ENCODE peak calls at places on chromosomes 13 and 19, in seven cellular contexts. One of them, this sample, is unnamed.

GRCh38 chr19:3655402-3656072 is 28.9 kb upstream of the CACTIN start:
- DNase-seq in ascending aorta: no peak
- DNase-seq in H9: no peak
- DNase-seq in hepatocyte: peak; percentile 76
- DNase-seq in spleen: no peak
- DNase-seq in NCI-H1436 treated with DMSO at 0.1 percent for 48 hours: no peak
- DNase-seq in mucosa of gallbladder: no peak
- DNase-seq in this sample: no peak

GRCh38 chr19:13995878-13996765 is 10.0 kb downstream of the RFX1 start:
- DNase-seq in NCI-H1436 treated with DMSO at 0.1 percent for 48 hours: no peak
- DNase-seq in hepatocyte: no peak
- DNase-seq in ascending aorta: no peak
- DNase-seq in mucosa of gallbladder: no peak
- DNase-seq in spleen: peak; percentile 54
- DNase-seq in H9: no peak
- DNase-seq in this sample: no peak

GRCh38 chr13:48797761-48798160 is 144.0 kb downstream of the CYSLTR2 start:
- DNase-seq in mucosa of gallbladder: no peak
- DNase-seq in spleen: no peak
- DNase-seq in H9: no peak
- DNase-seq in ascending aorta: no peak
- DNase-seq in hepatocyte: no peak
- DNase-seq in NCI-H1436 treated with DMSO at 0.1 percent for 48 hours: no peak
- DNase-seq in this sample: no peak

GRCh38 chr19:38617764-38618589 is at the start of gene MAP4K1:
- DNase-seq in mucosa of gallbladder: no peak
- DNase-seq in hepatocyte: no peak
- DNase-seq in ascending aorta: no peak
- DNase-seq in H9: no peak
- DNase-seq in NCI-H1436 treated with DMSO at 0.1 percent for 48 hours: peak; percentile 70
- DNase-seq in spleen: peak; percentile 98
- DNase-seq in this sample: no peak

GRCh38 chr13:79566118-79566517 is 85.2 kb downstream of the NDFIP2 start:
- DNase-seq in mucosa of gallbladder: no peak
- DNase-seq in H9: no peak
- DNase-seq in NCI-H1436 treated with DMSO at 0.1 percent for 48 hours: no peak
- DNase-seq in ascending aorta: no peak
- DNase-seq in spleen: no peak
- DNase-seq in hepatocyte: no peak
- DNase-seq in this sample: no peak

GRCh38 chr19:751501-752341 is 809 bp downstream of the MISP start:
- DNase-seq in spleen: no peak
- DNase-seq in hepatocyte: peak; percentile 89
- DNase-seq in NCI-H1436 treated with DMSO at 0.1 percent for 48 hours: no peak
- DNase-seq in ascending aorta: no peak
- DNase-seq in mucosa of gallbladder: peak; percentile 44
- DNase-seq in H9: peak; percentile 31
- DNase-seq in this sample: no peak

GRCh38 chr19:10724573-10725071 is 6.7 kb downstream of the DNM2 start:
- DNase-seq in mucosa of gallbladder: no peak
- DNase-seq in spleen: no peak
- DNase-seq in ascending aorta: no peak
- DNase-seq in NCI-H1436 treated with DMSO at 0.1 percent for 48 hours: no peak
- DNase-seq in H9: no peak
- DNase-seq in hepatocyte: no peak
- DNase-seq in this sample: no peak

GRCh38 chr19:30367001-30367400 is 5.2 kb upstream of the ZNF536 start:
- DNase-seq in H9: no peak
- DNase-seq in spleen: no peak
- DNase-seq in NCI-H1436 treated with DMSO at 0.1 percent for 48 hours: no peak
- DNase-seq in mucosa of gallbladder: no peak
- DNase-seq in hepatocyte: no peak
- DNase-seq in ascending aorta: no peak
- DNase-seq in this sample: no peak

GRCh38 chr19:13978721-13979191 is 26.4 kb downstream of the DCAF15 start:
- DNase-seq in mucosa of gallbladder: no peak
- DNase-seq in hepatocyte: peak; percentile 46
- DNase-seq in spleen: no peak
- DNase-seq in ascending aorta: no peak
- DNase-seq in H9: no peak
- DNase-seq in NCI-H1436 treated with DMSO at 0.1 percent for 48 hours: no peak
- DNase-seq in this sample: no peak

GRCh38 chr19:45645068-45645630 is 6.0 kb upstream of the EML2 start:
- DNase-seq in ascending aorta: no peak
- DNase-seq in spleen: no peak
- DNase-seq in mucosa of gallbladder: no peak
- DNase-seq in H9: no peak
- DNase-seq in hepatocyte: no peak
- DNase-seq in NCI-H1436 treated with DMSO at 0.1 percent for 48 hours: no peak
- DNase-seq in this sample: no peak

GRCh38 chr19:51157265-51157664 is 15.2 kb downstream of the SIGLEC7 start:
- DNase-seq in mucosa of gallbladder: no peak
- DNase-seq in NCI-H1436 treated with DMSO at 0.1 percent for 48 hours: no peak
- DNase-seq in H9: no peak
- DNase-seq in ascending aorta: no peak
- DNase-seq in spleen: no peak
- DNase-seq in hepatocyte: no peak
- DNase-seq in this sample: no peak

GRCh38 chr13:44734204-44734707 is 158.1 kb upstream of the TSC22D1 start:
- DNase-seq in H9: no peak
- DNase-seq in spleen: no peak
- DNase-seq in hepatocyte: peak; percentile 36
- DNase-seq in mucosa of gallbladder: no peak
- DNase-seq in ascending aorta: no peak
- DNase-seq in NCI-H1436 treated with DMSO at 0.1 percent for 48 hours: no peak
- DNase-seq in this sample: no peak

GRCh38 chr19:17779281-17779930 is 15.5 kb upstream of the B3GNT3 start:
- DNase-seq in H9: peak; percentile 93
- DNase-seq in hepatocyte: peak; percentile 34
- DNase-seq in spleen: peak; percentile 87
- DNase-seq in mucosa of gallbladder: peak; percentile 59
- DNase-seq in NCI-H1436 treated with DMSO at 0.1 percent for 48 hours: no peak
- DNase-seq in ascending aorta: no peak
- DNase-seq in this sample: peak; percentile 94

GRCh38 chr13:25207291-25207690 is 35.2 kb upstream of the AMER2 start:
- DNase-seq in H9: no peak
- DNase-seq in ascending aorta: no peak
- DNase-seq in hepatocyte: no peak
- DNase-seq in mucosa of gallbladder: no peak
- DNase-seq in spleen: no peak
- DNase-seq in NCI-H1436 treated with DMSO at 0.1 percent for 48 hours: no peak
- DNase-seq in this sample: no peak

GRCh38 chr13:87656311-87656710 is 14.9 kb upstream of the SLITRK5 start:
- DNase-seq in H9: no peak
- DNase-seq in spleen: no peak
- DNase-seq in NCI-H1436 treated with DMSO at 0.1 percent for 48 hours: no peak
- DNase-seq in mucosa of gallbladder: no peak
- DNase-seq in ascending aorta: no peak
- DNase-seq in hepatocyte: no peak
- DNase-seq in this sample: no peak

GRCh38 chr13:111514646-111515617 is 194.5 kb downstream of the TEX29 start:
- DNase-seq in spleen: peak; percentile 53
- DNase-seq in NCI-H1436 treated with DMSO at 0.1 percent for 48 hours: no peak
- DNase-seq in ascending aorta: no peak
- DNase-seq in H9: no peak
- DNase-seq in mucosa of gallbladder: no peak
- DNase-seq in hepatocyte: no peak
- DNase-seq in this sample: no peak

GRCh38 chr13:30061217-30061616 is 210.8 kb upstream of the UBL3 start:
- DNase-seq in mucosa of gallbladder: no peak
- DNase-seq in NCI-H1436 treated with DMSO at 0.1 percent for 48 hours: no peak
- DNase-seq in H9: no peak
- DNase-seq in spleen: no peak
- DNase-seq in ascending aorta: no peak
- DNase-seq in hepatocyte: no peak
- DNase-seq in this sample: no peak

GRCh38 chr13:110023729-110024645 is 237.6 kb upstream of the IRS2 start:
- DNase-seq in mucosa of gallbladder: no peak
- DNase-seq in hepatocyte: peak; percentile 65
- DNase-seq in NCI-H1436 treated with DMSO at 0.1 percent for 48 hours: peak; percentile 42
- DNase-seq in H9: no peak
- DNase-seq in spleen: no peak
- DNase-seq in ascending aorta: peak; percentile 30
- DNase-seq in this sample: no peak

GRCh38 chr19:18494267-18494607 is 27.6 kb downstream of the ELL start:
- DNase-seq in mucosa of gallbladder: no peak
- DNase-seq in hepatocyte: no peak
- DNase-seq in NCI-H1436 treated with DMSO at 0.1 percent for 48 hours: no peak
- DNase-seq in H9: no peak
- DNase-seq in ascending aorta: no peak
- DNase-seq in spleen: no peak
- DNase-seq in this sample: no peak

GRCh38 chr19:48458016-48458415 is 2.6 kb downstream of the KCNJ14 start:
- DNase-seq in ascending aorta: no peak
- DNase-seq in H9: no peak
- DNase-seq in spleen: no peak
- DNase-seq in hepatocyte: no peak
- DNase-seq in NCI-H1436 treated with DMSO at 0.1 percent for 48 hours: no peak
- DNase-seq in mucosa of gallbladder: no peak
- DNase-seq in this sample: no peak

GRCh38 chr13:98978280-98978679 is 416 bp upstream of the DOCK9 start:
- DNase-seq in hepatocyte: no peak
- DNase-seq in ascending aorta: no peak
- DNase-seq in spleen: no peak
- DNase-seq in NCI-H1436 treated with DMSO at 0.1 percent for 48 hours: no peak
- DNase-seq in H9: no peak
- DNase-seq in mucosa of gallbladder: no peak
- DNase-seq in this sample: no peak

GRCh38 chr13:42064966-42065365 is 16.5 kb downstream of the DGKH start:
- DNase-seq in NCI-H1436 treated with DMSO at 0.1 percent for 48 hours: no peak
- DNase-seq in hepatocyte: no peak
- DNase-seq in mucosa of gallbladder: no peak
- DNase-seq in H9: no peak
- DNase-seq in spleen: no peak
- DNase-seq in ascending aorta: no peak
- DNase-seq in this sample: no peak

GRCh38 chr13:101326710-101327109 is 89.6 kb downstream of the NALCN start:
- DNase-seq in H9: no peak
- DNase-seq in spleen: no peak
- DNase-seq in hepatocyte: no peak
- DNase-seq in mucosa of gallbladder: no peak
- DNase-seq in ascending aorta: no peak
- DNase-seq in NCI-H1436 treated with DMSO at 0.1 percent for 48 hours: no peak
- DNase-seq in this sample: no peak